ENCODE peak calls at places on chromosomes 16 and 17, in eight cellular contexts. Q, S, O, G, A, I, U and V are unnamed samples.

GRCh38 chr16:72111653-72112451 is 18.2 kb downstream of the DHX38 start:
- DNase-seq in Q (no peak), S (no peak), O (no peak), G (no peak), A (no peak), I (no peak), U (no peak), V (no peak)

GRCh38 chr17:50953831-50954601 is 87.9 kb upstream of the TOB1 start:
- DNase-seq in Q (peak; percentile 63), S (no peak), O (no peak), G (peak; percentile 51), A (no peak), I (peak; percentile 65), U (peak; percentile 17), V (peak; percentile 49)

GRCh38 chr17:65783845-65784334 is 222.4 kb upstream of the AXIN2 start:
- DNase-seq in Q (no peak), S (peak; percentile 60), O (no peak), G (no peak), A (peak; percentile 68), I (no peak), U (no peak), V (no peak)

GRCh38 chr16:54931757-54932660 is 1.3 kb downstream of the IRX5 start:
- DNase-seq in Q (peak; percentile 34), S (no peak), O (no peak), G (no peak), A (no peak), I (peak; percentile 29), U (peak; percentile 23), V (no peak)

GRCh38 chr17:60745544-60745943 is 67.9 kb downstream of the BCAS3 start:
- DNase-seq in Q (no peak), S (no peak), O (no peak), G (no peak), A (no peak), I (no peak), U (no peak), V (no peak)

GRCh38 chr16:68309798-68310197 is 948 bp downstream of the SLC7A6OS start:
- DNase-seq in Q (no peak), S (no peak), O (no peak), G (no peak), A (no peak), I (no peak), U (no peak), V (peak; percentile 42)

GRCh38 chr17:39406951-39407350 is 5.5 kb upstream of the FBXL20 start:
- DNase-seq in Q (no peak), S (no peak), O (no peak), G (no peak), A (no peak), I (no peak), U (no peak), V (no peak)

GRCh38 chr17:38430316-38430715 is 2.1 kb downstream of the ARHGAP23 start:
- DNase-seq in Q (no peak), S (no peak), O (no peak), G (no peak), A (no peak), I (no peak), U (no peak), V (no peak)

GRCh38 chr16:81293909-81294802 is 20.6 kb upstream of the GAN start:
- DNase-seq in Q (no peak), S (no peak), O (no peak), G (peak; percentile 56), A (peak; percentile 46), I (no peak), U (no peak), V (no peak)

GRCh38 chr17:8120520-8121443 is 2.5 kb upstream of the ALOXE3 start:
- DNase-seq in Q (peak; percentile 78), S (no peak), O (no peak), G (peak; percentile 71), A (peak; percentile 87), I (peak; percentile 74), U (peak; percentile 76), V (peak; percentile 91)

GRCh38 chr16:66652661-66653060 is 43.9 kb downstream of the CMTM4 start:
- DNase-seq in Q (no peak), S (no peak), O (no peak), G (no peak), A (no peak), I (no peak), U (no peak), V (no peak)

GRCh38 chr16:66130296-66130910 is 236.1 kb upstream of the CDH5 start:
- DNase-seq in Q (no peak), S (no peak), O (no peak), G (no peak), A (no peak), I (no peak), U (no peak), V (no peak)

GRCh38 chr16:68642436-68643064 is 2.6 kb upstream of the CDH3 start:
- DNase-seq in Q (peak; percentile 70), S (no peak), O (no peak), G (no peak), A (no peak), I (peak; percentile 73), U (no peak), V (no peak)

GRCh38 chr16:49442805-49443204 is 69.2 kb downstream of the C16orf78 start:
- DNase-seq in Q (no peak), S (no peak), O (no peak), G (no peak), A (no peak), I (no peak), U (no peak), V (no peak)

GRCh38 chr17:41972571-41973411 is 6.2 kb downstream of the CNP start:
- DNase-seq in Q (no peak), S (no peak), O (no peak), G (peak; percentile 86), A (no peak), I (peak; percentile 49), U (no peak), V (peak; percentile 78)

GRCh38 chr17:20116683-20117309 is 107.6 kb downstream of the SPECC1 start:
- DNase-seq in Q (peak; percentile 65), S (no peak), O (no peak), G (peak; percentile 67), A (peak; percentile 55), I (peak; percentile 65), U (peak; percentile 55), V (peak; percentile 72)
- TF ChIP-seq CTCF in Q (peak; percentile 76), S (peak; percentile 58), O (peak; percentile 50), G (peak; percentile 55), A (peak; percentile 76), I (peak; percentile 44), U (peak; percentile 66), V (peak; percentile 62)

GRCh38 chr16:51886456-51886855 is 660.5 kb downstream of the TOX3 start:
- DNase-seq in Q (no peak), S (no peak), O (no peak), G (no peak), A (no peak), I (no peak), U (no peak), V (no peak)
- TF ChIP-seq CTCF in Q (no peak), S (no peak), O (no peak), G (no peak), A (no peak), I (no peak), U (no peak), V (no peak)

GRCh38 chr16:78629173-78629572 is 529.7 kb downstream of the WWOX start:
- DNase-seq in Q (no peak), S (no peak), O (no peak), G (no peak), A (no peak), I (no peak), U (no peak), V (no peak)

GRCh38 chr16:78638371-78638770 is 538.9 kb downstream of the WWOX start:
- DNase-seq in Q (no peak), S (no peak), O (no peak), G (no peak), A (no peak), I (no peak), U (no peak), V (no peak)

GRCh38 chr16:78628526-78628925 is 529.1 kb downstream of the WWOX start:
- DNase-seq in Q (no peak), S (no peak), O (no peak), G (no peak), A (no peak), I (no peak), U (no peak), V (no peak)

GRCh38 chr16:78630102-78630501 is 530.6 kb downstream of the WWOX start:
- DNase-seq in Q (no peak), S (no peak), O (no peak), G (no peak), A (no peak), I (no peak), U (no peak), V (no peak)

GRCh38 chr16:78633551-78633950 is 534.1 kb downstream of the WWOX start:
- DNase-seq in Q (no peak), S (no peak), O (no peak), G (no peak), A (no peak), I (no peak), U (no peak), V (no peak)
- TF ChIP-seq CTCF in Q (no peak), S (no peak), O (no peak), G (no peak), A (no peak), I (no peak), U (no peak), V (no peak)

GRCh38 chr17:74750039-74750326 is 1.6 kb downstream of the NHERF1 start:
- DNase-seq in Q (no peak), S (no peak), O (no peak), G (no peak), A (no peak), I (no peak), U (no peak), V (no peak)

GRCh38 chr17:74752415-74752814 is 4.0 kb downstream of the NHERF1 start:
- DNase-seq in Q (no peak), S (no peak), O (no peak), G (no peak), A (no peak), I (no peak), U (no peak), V (no peak)

GRCh38 chr17:74749262-74750038 is 1.0 kb downstream of the NHERF1 start:
- DNase-seq in Q (peak; percentile 69), S (no peak), O (no peak), G (peak; percentile 83), A (peak; percentile 63), I (peak; percentile 40), U (no peak), V (no peak)

GRCh38 chr17:74750327-74751069 is 2.1 kb downstream of the NHERF1 start:
- DNase-seq in Q (no peak), S (no peak), O (no peak), G (peak; percentile 84), A (peak; percentile 64), I (no peak), U (no peak), V (no peak)

GRCh38 chr17:74751210-74751529 is 2.7 kb downstream of the NHERF1 start:
- DNase-seq in Q (no peak), S (no peak), O (no peak), G (no peak), A (no peak), I (no peak), U (no peak), V (no peak)
- TF ChIP-seq CTCF in Q (no peak), S (no peak), O (no peak), G (no peak), A (no peak), I (no peak), U (no peak), V (no peak)

DNA sequence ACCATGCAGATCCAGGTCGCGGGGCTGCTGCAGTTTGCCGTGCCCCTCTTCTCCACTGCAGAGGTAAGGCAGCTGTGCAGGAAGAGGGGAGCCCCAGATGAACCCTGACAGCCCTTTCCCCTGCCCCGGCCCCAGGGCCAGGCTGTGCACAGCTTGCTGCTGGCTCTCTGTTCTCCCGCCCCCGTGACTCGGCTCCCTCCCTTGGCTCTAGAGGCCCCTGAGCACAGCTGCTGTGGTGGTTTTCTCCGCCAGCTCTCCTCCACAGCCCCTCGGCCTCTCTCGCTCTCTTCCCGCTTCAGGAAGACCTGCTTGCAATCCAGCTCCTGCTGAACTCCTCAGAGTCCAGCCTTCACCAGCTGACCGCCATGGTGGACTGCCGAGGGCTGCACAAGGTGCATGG is 24.1 kb upstream of the DNAI2 start:
- DNase-seq in Q (no peak), S (no peak), O (no peak), G (no peak), A (no peak), I (no peak), U (no peak), V (no peak)
- TF ChIP-seq CTCF in Q (no peak), S (no peak), O (no peak), G (no peak), A (no peak), I (no peak), U (no peak), V (no peak)